ENCODE peak calls at places on chromosomes 11 and 22, in seven cellular contexts. I is GM12878, J is K562, V is H1, Z is SK-N-SH, H is HepG2, L is HCT116. W is an unnamed sample.

GRCh38 chr11:95081010-95081409 is 8.6 kb upstream of the ENDOD1 start:
- DNase-seq in I (no peak), J (no peak), V (no peak), Z (no peak), H (no peak), L (no peak), W (no peak)

GRCh38 chr11:44950625-44951472 is at the start of gene TP53I11:
- DNase-seq in I (no peak), J (peak; percentile 77), V (no peak), Z (peak; percentile 94), H (no peak), L (peak; percentile 48), W (peak; percentile 95)

GRCh38 chr11:126352934-126353801 is 2.3 kb upstream of the ST3GAL4 start:
- DNase-seq in I (peak; percentile 15), J (peak; percentile 79), V (no peak), Z (no peak), H (peak; percentile 29), L (no peak), W (no peak)

GRCh38 chr11:25758145-25758661 is 573.7 kb upstream of the ANO3 start:
- DNase-seq in I (no peak), J (no peak), V (no peak), Z (no peak), H (no peak), L (no peak), W (no peak)

GRCh38 chr22:46262449-46263207 is 515 bp downstream of the PKDREJ start:
- DNase-seq in I (no peak), J (no peak), V (peak; percentile 90), Z (no peak), H (no peak), L (no peak), W (no peak)

GRCh38 chr22:19991645-19992451 is 24.8 kb downstream of the ARVCF start:
- DNase-seq in I (no peak), J (no peak), V (no peak), Z (no peak), H (no peak), L (no peak), W (no peak)

GRCh38 chr11:12587333-12587997 is 86.8 kb upstream of the TEAD1 start:
- DNase-seq in I (no peak), J (no peak), V (no peak), Z (no peak), H (no peak), L (no peak), W (peak; percentile 4)

GRCh38 chr11:57335023-57335342 is 709 bp downstream of the SSRP1 start:
- DNase-seq in I (no peak), J (no peak), V (no peak), Z (no peak), H (no peak), L (no peak), W (no peak)

DNA sequence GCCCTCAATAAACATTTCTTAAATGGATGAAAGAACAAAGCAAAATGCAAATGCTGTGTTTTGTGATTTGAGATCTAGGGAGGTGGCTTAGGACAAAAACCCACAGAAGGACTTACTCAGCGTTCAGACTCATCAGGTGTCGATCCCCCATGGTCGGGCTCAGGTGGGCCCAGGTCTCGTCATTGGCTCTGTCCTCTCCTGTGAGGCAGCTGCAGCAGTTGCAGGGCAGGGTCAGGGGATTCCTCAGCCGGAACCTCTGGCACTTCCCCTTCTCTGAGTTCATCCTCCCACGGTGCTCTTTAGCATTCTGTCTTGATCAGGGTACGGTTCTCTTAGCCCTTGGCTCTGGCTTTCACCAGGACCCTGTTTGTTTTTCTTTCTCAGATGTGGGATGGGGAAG is 14.0 kb upstream of the ACR start:
- DNase-seq in I (no peak), J (no peak), V (no peak), Z (no peak), H (no peak), L (no peak), W (no peak)
- TF ChIP-seq JUND in I (no peak), J (no peak), V (no peak), Z (no peak), H (no peak), L (no peak), W (no peak)

GRCh38 chr11:120226242-120226641 is 13.7 kb upstream of the POU2F3 start:
- DNase-seq in I (no peak), J (no peak), V (no peak), Z (no peak), H (no peak), L (no peak), W (no peak)
- TF ChIP-seq JUND in I (no peak), J (no peak), V (no peak), Z (no peak), H (no peak), L (no peak), W (no peak)

GRCh38 chr11:64339319-64339718 is 685 bp upstream of the CCDC88B start:
- DNase-seq in I (no peak), J (no peak), V (no peak), Z (no peak), H (no peak), L (no peak), W (no peak)

GRCh38 chr11:64341851-64342791 is 2.1 kb downstream of the CCDC88B start:
- DNase-seq in I (no peak), J (peak; percentile 97), V (peak; percentile 99), Z (peak; percentile 56), H (peak; percentile 63), L (peak; percentile 80), W (peak; percentile 99)

GRCh38 chr11:64341429-64341828 is 1.4 kb downstream of the CCDC88B start:
- DNase-seq in I (no peak), J (no peak), V (no peak), Z (no peak), H (no peak), L (no peak), W (no peak)

GRCh38 chr11:64339754-64340408 is at the start of gene CCDC88B:
- DNase-seq in I (no peak), J (no peak), V (no peak), Z (no peak), H (no peak), L (no peak), W (no peak)

DNA sequence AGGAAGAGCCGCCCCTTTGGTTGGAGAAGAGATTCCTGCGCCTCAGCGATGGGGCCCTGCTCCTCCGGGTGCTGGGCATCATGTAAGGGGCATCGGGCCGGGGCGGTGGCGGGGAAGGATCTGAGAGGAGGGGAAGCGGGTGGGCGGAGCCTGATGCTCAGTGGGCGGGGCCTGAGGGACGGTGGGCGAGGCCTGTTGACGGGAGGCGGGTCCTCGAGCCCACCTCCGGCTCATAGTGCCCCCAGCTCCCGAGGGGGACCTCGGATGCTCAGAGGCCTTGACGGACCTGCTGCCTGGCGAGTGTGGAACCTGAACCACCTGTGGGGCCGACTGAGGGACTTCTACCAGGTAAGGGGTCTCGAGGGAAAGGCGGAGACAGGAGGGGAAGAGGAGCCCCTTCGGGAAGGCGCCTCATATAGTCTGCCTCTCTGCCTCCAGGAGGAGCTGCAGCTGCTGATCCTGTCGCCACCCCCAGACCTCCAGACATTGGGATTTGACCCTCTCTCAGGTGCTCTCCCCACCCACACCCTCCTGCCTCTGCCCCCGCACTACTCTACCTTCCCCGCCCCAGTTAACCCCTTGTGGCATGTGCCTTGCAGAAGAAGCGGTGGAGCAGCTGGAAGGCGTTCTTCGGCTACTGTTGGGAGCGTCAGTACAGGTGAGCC is 799 bp downstream of the CCDC88B start:
- DNase-seq in I (no peak), J (peak; percentile 78), V (peak; percentile 100), Z (peak; percentile 81), H (no peak), L (no peak), W (no peak)
- TF ChIP-seq JUND in I (no peak), J (no peak), V (no peak), Z (no peak), H (no peak), L (no peak), W (no peak)

DNA sequence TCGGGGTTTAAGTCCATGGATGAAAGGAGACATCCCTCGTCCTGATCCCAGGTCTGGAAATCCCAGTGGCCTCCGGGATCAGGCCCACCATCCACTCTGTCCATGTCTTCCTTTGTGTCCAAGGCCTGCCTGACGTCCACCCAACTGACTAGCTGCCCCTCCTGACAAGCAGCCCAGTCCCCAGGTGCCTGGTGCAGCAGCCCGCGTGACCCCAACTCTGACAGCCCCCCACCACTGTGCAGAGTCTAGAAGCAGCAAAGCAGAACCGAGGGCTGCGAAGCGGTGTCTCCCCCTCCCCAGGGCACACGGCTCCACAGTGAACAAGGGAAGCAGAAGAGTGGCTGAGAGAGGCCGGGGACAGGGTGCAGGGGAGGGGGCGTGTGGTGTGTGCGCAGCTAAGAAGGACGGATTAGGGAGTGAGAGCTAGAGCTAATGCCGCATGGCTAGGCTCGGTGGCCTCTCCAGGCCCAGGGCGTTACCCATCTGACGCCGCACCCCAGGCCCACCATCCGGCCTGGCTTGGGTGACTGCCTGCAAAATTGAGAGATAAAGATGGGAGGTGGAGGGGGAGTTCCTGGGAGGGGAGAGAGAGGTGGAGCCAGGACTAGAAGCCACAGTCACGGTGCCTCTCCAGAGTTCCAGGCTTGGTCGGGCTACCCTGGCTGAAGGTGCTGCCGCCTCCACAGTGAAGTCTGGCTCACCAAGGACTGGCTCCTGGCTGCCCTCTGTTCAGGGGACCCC is 16.6 kb upstream of the BAIAP2L2 start:
- DNase-seq in I (no peak), J (peak; percentile 86), V (no peak), Z (no peak), H (no peak), L (no peak), W (no peak)
- TF ChIP-seq JUND in I (no peak), J (peak; percentile 35), V (no peak), Z (no peak), H (no peak), L (no peak), W (no peak)

GRCh38 chr11:32297629-32298028 is 137.7 kb downstream of the WT1 start:
- DNase-seq in I (no peak), J (peak; percentile 11), V (no peak), Z (peak; percentile 38), H (no peak), L (peak; percentile 31), W (peak; percentile 61)
- TF ChIP-seq JUND in I (no peak), J (no peak), V (no peak), Z (no peak), H (no peak), L (no peak), W (no peak)

GRCh38 chr11:64410396-64410718 is 51.4 kb downstream of the RPS6KA4 start:
- DNase-seq in I (no peak), J (no peak), V (no peak), Z (no peak), H (no peak), L (no peak), W (no peak)
- TF ChIP-seq JUND in I (no peak), J (no peak), V (no peak), Z (no peak), H (no peak), L (no peak), W (no peak)

GRCh38 chr11:66011239-66011784 is 496 bp upstream of the CST6 start:
- DNase-seq in I (no peak), J (no peak), V (no peak), Z (no peak), H (no peak), L (peak; percentile 91), W (peak; percentile 58)
- TF ChIP-seq JUND in I (no peak), J (no peak), V (no peak), Z (no peak), H (no peak), L (no peak), W (no peak)

DNA sequence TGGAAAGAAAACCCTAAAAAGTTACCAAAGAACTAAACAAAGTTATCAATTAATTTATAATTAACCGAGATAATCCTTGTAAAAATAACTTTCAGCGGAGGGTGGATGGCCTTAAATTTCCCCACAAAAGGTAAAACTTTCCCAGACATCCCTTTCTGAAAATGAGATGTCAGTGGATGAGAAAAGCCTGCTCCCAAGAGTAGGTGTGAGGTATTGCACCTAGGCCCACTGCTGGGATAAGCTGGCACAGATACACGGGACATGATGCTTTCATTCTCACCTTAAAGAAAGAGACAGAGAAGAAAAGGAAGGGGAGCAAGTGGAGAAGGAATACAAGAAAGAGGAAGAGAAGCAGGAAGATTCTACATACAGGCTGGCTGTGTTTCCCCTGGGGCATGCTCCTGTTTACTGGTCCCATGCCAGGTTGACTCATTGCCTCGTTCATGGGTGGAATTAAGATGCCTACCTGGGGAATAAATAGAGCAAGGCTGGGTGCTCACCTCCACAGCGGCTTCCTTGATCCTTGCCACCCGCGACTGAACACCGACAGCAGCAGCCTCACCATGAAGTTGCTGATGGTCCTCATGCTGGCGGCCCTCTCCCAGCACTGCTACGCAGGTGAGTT is at the start of gene SCGB2A2:
- DNase-seq in I (no peak), J (no peak), V (no peak), Z (no peak), H (no peak), L (peak; percentile 8), W (peak; percentile 58)
- TF ChIP-seq JUND in I (no peak), J (no peak), V (no peak), Z (no peak), H (no peak), L (no peak), W (no peak)

W was measured in T47D.